ENCODE peak calls at places on chromosomes 7 and 10, in ten cellular contexts. C, F, E, K, G, O, S, P, Y and X are unnamed samples.

GRCh38 chr10:12333382-12334185 is 15.8 kb upstream of the CAMK1D start:
- DNase-seq in C (peak), F (no peak), E (peak), K (no peak), G (no peak), O (peak), S (peak), P (no peak), Y (peak), X (peak)

GRCh38 chr10:131532291-131532690 is 220.8 kb upstream of the TCERG1L start:
- DNase-seq in C (no peak), F (no peak), E (no peak), K (no peak), G (no peak), O (no peak), S (no peak), P (no peak), Y (no peak), X (no peak)

GRCh38 chr7:127392182-127392565 is 334 bp downstream of the ZNF800 start:
- DNase-seq in C (peak), F (peak), E (peak), K (no peak), G (peak), O (peak), S (peak), P (peak), Y (no peak), X (peak)

GRCh38 chr10:48331436-48331835 is 25.0 kb downstream of the MAPK8 start:
- DNase-seq in C (no peak), F (no peak), E (no peak), K (no peak), G (no peak), O (no peak), S (peak), P (no peak), Y (no peak), X (no peak)

GRCh38 chr10:32189400-32190084 is 133.3 kb upstream of the KIF5B start:
- DNase-seq in C (no peak), F (no peak), E (no peak), K (no peak), G (no peak), O (no peak), S (no peak), P (no peak), Y (peak), X (no peak)

GRCh38 chr10:33248638-33249037 is 85.8 kb downstream of the NRP1 start:
- DNase-seq in C (no peak), F (no peak), E (no peak), K (peak), G (no peak), O (peak), S (peak), P (no peak), Y (no peak), X (no peak)

GRCh38 chr10:107653832-107654287 is 489.4 kb upstream of the SORCS1 start:
- DNase-seq in C (no peak), F (no peak), E (no peak), K (no peak), G (no peak), O (peak), S (no peak), P (no peak), Y (no peak), X (peak)

GRCh38 chr7:100894860-100895700 is 608 bp downstream of the ACHE start:
- DNase-seq in C (no peak), F (peak), E (peak), K (peak), G (no peak), O (no peak), S (peak), P (peak), Y (no peak), X (no peak)

GRCh38 chr7:190196-190595 is 2.2 kb upstream of the FAM20C start:
- DNase-seq in C (no peak), F (no peak), E (no peak), K (no peak), G (no peak), O (no peak), S (no peak), P (no peak), Y (no peak), X (no peak)

GRCh38 chr10:118953999-118954398 is 75.5 kb upstream of the NANOS1 start:
- DNase-seq in C (no peak), F (no peak), E (peak), K (no peak), G (no peak), O (no peak), S (no peak), P (no peak), Y (no peak), X (no peak)

GRCh38 chr10:78470267-78471103 is 436.8 kb downstream of the RPS24 start:
- DNase-seq in C (no peak), F (no peak), E (no peak), K (no peak), G (no peak), O (no peak), S (no peak), P (no peak), Y (no peak), X (no peak)

GRCh38 chr7:92685146-92686042 is 95.2 kb upstream of the FAM133B start:
- DNase-seq in C (no peak), F (no peak), E (no peak), K (peak), G (no peak), O (no peak), S (peak), P (peak), Y (no peak), X (no peak)

GRCh38 chr10:76420725-76421124 is 989.3 kb downstream of the LRMDA start:
- DNase-seq in C (no peak), F (no peak), E (no peak), K (no peak), G (no peak), O (no peak), S (no peak), P (no peak), Y (no peak), X (no peak)

GRCh38 chr7:2403718-2404648 is 572 bp downstream of the CHST12 start:
- DNase-seq in C (no peak), F (peak), E (peak), K (no peak), G (no peak), O (no peak), S (peak), P (peak), Y (no peak), X (no peak)

GRCh38 chr10:88971668-88972067 is 18.9 kb upstream of the FAS start:
- DNase-seq in C (no peak), F (no peak), E (no peak), K (no peak), G (no peak), O (no peak), S (no peak), P (no peak), Y (no peak), X (no peak)

GRCh38 chr10:62467509-62467908 is 93.3 kb downstream of the ZNF365 start:
- DNase-seq in C (no peak), F (no peak), E (no peak), K (no peak), G (no peak), O (no peak), S (no peak), P (no peak), Y (no peak), X (no peak)